ENCODE peak calls at places on chromosomes 13 and 19, in four cellular contexts. One of them, this sample, is unnamed.

GRCh38 chr19:17553256-17553655 is 2.2 kb upstream of the COLGALT1 start:
- DNase-seq in breast epithelium: peak; percentile 52
- DNase-seq in PC-9: no peak
- DNase-seq in RWPE1: peak; percentile 41
- DNase-seq in this sample: no peak

GRCh38 chr13:49112782-49113525 is 107.2 kb upstream of the MLNR start:
- DNase-seq in RWPE1: no peak
- DNase-seq in breast epithelium: no peak
- DNase-seq in PC-9: no peak
- DNase-seq in this sample: no peak

GRCh38 chr13:65971541-65971940 is 1258.6 kb downstream of the PCDH9 start:
- DNase-seq in PC-9: no peak
- DNase-seq in RWPE1: no peak
- DNase-seq in breast epithelium: no peak
- DNase-seq in this sample: no peak

GRCh38 chr13:23656637-23657036 is 86.4 kb downstream of the TNFRSF19 start:
- DNase-seq in PC-9: no peak
- DNase-seq in breast epithelium: no peak
- DNase-seq in RWPE1: no peak
- DNase-seq in this sample: no peak

GRCh38 chr13:24511824-24512207 is 762 bp downstream of the PARP4 start:
- DNase-seq in PC-9: no peak
- DNase-seq in breast epithelium: no peak
- DNase-seq in RWPE1: no peak
- DNase-seq in this sample: no peak

GRCh38 chr13:21596722-21597121 is 7.2 kb downstream of the MICU2 start:
- DNase-seq in breast epithelium: no peak
- DNase-seq in RWPE1: no peak
- DNase-seq in PC-9: no peak
- DNase-seq in this sample: no peak

GRCh38 chr13:36339600-36340155 is 6.5 kb downstream of the SPART start:
- DNase-seq in RWPE1: no peak
- DNase-seq in breast epithelium: no peak
- DNase-seq in PC-9: no peak
- DNase-seq in this sample: no peak

GRCh38 chr13:33263976-33264619 is 21.5 kb downstream of the STARD13 start:
- DNase-seq in PC-9: no peak
- DNase-seq in RWPE1: no peak
- DNase-seq in breast epithelium: no peak
- DNase-seq in this sample: no peak

GRCh38 chr13:79779761-79780160 is 298.8 kb downstream of the NDFIP2 start:
- DNase-seq in RWPE1: peak; percentile 35
- DNase-seq in breast epithelium: peak; percentile 40
- DNase-seq in PC-9: no peak
- DNase-seq in this sample: no peak

GRCh38 chr19:33102893-33103292 is 21.9 kb downstream of the GPATCH1 start:
- DNase-seq in RWPE1: no peak
- DNase-seq in PC-9: no peak
- DNase-seq in breast epithelium: no peak
- DNase-seq in this sample: no peak

GRCh38 chr13:79905018-79905417 is 424.1 kb downstream of the NDFIP2 start:
- DNase-seq in RWPE1: no peak
- DNase-seq in breast epithelium: no peak
- DNase-seq in PC-9: no peak
- DNase-seq in this sample: no peak

GRCh38 chr13:20997301-20998061 is 63.9 kb downstream of the LATS2 start:
- DNase-seq in breast epithelium: no peak
- DNase-seq in PC-9: no peak
- DNase-seq in RWPE1: no peak
- DNase-seq in this sample: peak; percentile 24

GRCh38 chr19:11541238-11541637 is 2.6 kb downstream of the CNN1 start:
- DNase-seq in RWPE1: no peak
- DNase-seq in PC-9: no peak
- DNase-seq in breast epithelium: no peak
- DNase-seq in this sample: no peak

GRCh38 chr19:18586311-18586710 is 2.3 kb upstream of the REX1BD start:
- DNase-seq in RWPE1: no peak
- DNase-seq in PC-9: no peak
- DNase-seq in breast epithelium: no peak
- DNase-seq in this sample: no peak

GRCh38 chr13:77509221-77509620 is 26.3 kb upstream of the SCEL start:
- DNase-seq in RWPE1: no peak
- DNase-seq in breast epithelium: no peak
- DNase-seq in PC-9: no peak
- DNase-seq in this sample: no peak

GRCh38 chr19:16892438-16892837 is 3.6 kb downstream of the F2RL3 start:
- DNase-seq in RWPE1: no peak
- DNase-seq in PC-9: no peak
- DNase-seq in breast epithelium: no peak
- DNase-seq in this sample: no peak

GRCh38 chr13:21124853-21125252 is 51.5 kb downstream of the SKA3 start:
- DNase-seq in RWPE1: no peak
- DNase-seq in breast epithelium: no peak
- DNase-seq in PC-9: peak; percentile 79
- DNase-seq in this sample: no peak

GRCh38 chr19:6632002-6632621 is 37.8 kb downstream of the TNFSF14 start:
- DNase-seq in PC-9: peak; percentile 50
- DNase-seq in RWPE1: peak; percentile 46
- DNase-seq in breast epithelium: peak; percentile 52
- DNase-seq in this sample: peak; percentile 53

GRCh38 chr13:105070452-105070851 is 1465.0 kb downstream of the EFNB2 start:
- DNase-seq in RWPE1: no peak
- DNase-seq in breast epithelium: no peak
- DNase-seq in PC-9: no peak
- DNase-seq in this sample: no peak

GRCh38 chr19:8973501-8974091 is 36.6 kb downstream of the MUC16 start:
- DNase-seq in RWPE1: peak; percentile 35
- DNase-seq in PC-9: no peak
- DNase-seq in breast epithelium: no peak
- DNase-seq in this sample: no peak

GRCh38 chr13:93268327-93269028 is 41.9 kb downstream of the GPC6 start:
- DNase-seq in breast epithelium: no peak
- DNase-seq in RWPE1: no peak
- DNase-seq in PC-9: no peak
- DNase-seq in this sample: no peak

GRCh38 chr19:38685666-38686529 is 38.4 kb downstream of the ACTN4 start:
- DNase-seq in RWPE1: no peak
- DNase-seq in breast epithelium: no peak
- DNase-seq in PC-9: peak; percentile 33
- DNase-seq in this sample: no peak

GRCh38 chr13:19665427-19665859 is 32.0 kb downstream of the MPHOSPH8 start:
- DNase-seq in RWPE1: no peak
- DNase-seq in PC-9: no peak
- DNase-seq in breast epithelium: no peak
- DNase-seq in this sample: no peak

DNA sequence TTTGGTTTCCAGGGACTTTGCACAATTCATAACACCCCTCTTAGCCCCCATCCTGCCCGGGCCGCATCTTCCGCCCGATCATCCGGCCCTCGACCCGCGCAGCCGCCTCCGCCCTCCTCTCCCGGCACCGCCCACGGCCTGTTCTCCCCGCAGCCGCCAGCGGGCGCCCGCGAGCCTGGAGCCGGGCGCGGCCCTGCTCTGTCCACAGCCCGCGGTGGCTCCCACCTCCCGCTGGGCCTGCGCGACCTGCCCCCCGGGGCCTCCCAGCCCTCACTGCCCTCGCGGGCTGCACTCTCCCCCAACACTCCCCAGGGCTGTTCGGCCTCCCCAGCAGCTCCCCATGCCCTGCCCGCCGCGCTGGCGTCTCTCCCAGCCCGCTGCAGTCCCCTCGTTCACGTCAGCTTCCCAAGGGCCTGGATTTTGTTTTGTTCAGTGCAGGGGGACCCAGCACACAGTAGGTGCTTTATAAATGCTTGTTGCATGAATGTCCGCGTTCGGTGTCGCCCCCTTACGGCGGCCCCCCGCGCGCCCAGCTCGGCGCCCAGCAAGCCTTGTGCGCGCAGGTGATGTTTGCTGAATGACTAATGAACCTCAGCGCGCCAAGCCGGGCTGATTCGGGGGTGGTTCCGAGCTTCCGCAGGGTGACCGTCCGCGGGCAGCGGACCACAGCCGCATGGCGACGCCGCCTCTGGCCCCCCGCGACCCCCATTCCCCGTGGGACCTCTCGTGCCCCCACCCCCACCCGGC is 4.6 kb upstream of the APC2 start:
- DNase-seq in RWPE1: peak; percentile 71
- DNase-seq in breast epithelium: no peak
- DNase-seq in PC-9: peak; percentile 64
- DNase-seq in this sample: peak; percentile 62
- H3K27ac ChIP-seq in RWPE1: peak overlapping the region; percentile 82
- H3K27ac ChIP-seq in breast epithelium: no peak overlapping the region
- H3K27ac ChIP-seq in PC-9: no peak overlapping the region
- H3K27ac ChIP-seq in this sample: peak overlapping the region; percentile 78

DNA sequence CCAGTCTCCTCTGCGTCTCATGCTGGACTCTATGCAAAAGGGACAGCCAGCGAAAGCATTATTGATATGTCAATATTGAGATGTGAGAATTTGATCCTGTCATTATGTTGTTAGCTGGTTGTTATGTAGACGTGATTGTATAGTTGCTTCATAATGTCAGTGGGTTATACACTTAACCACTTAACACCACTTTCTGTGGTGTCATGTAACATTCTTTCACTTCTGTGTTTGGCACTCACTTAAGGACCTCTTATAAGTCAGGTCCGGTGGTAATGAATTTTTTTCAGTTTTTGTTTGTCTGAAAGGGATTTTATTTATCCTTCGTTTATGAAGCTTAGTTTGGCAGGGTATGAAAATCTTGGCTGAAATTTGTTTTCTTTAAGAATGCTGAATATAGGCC is 7.1 kb upstream of the SIGLEC7 start:
- DNase-seq in PC-9: no peak
- DNase-seq in breast epithelium: no peak
- DNase-seq in RWPE1: no peak
- DNase-seq in this sample: no peak
- H3K27ac ChIP-seq in PC-9: no peak overlapping the region
- H3K27ac ChIP-seq in breast epithelium: no peak overlapping the region
- H3K27ac ChIP-seq in RWPE1: no peak overlapping the region
- H3K27ac ChIP-seq in this sample: no peak overlapping the region

DNA sequence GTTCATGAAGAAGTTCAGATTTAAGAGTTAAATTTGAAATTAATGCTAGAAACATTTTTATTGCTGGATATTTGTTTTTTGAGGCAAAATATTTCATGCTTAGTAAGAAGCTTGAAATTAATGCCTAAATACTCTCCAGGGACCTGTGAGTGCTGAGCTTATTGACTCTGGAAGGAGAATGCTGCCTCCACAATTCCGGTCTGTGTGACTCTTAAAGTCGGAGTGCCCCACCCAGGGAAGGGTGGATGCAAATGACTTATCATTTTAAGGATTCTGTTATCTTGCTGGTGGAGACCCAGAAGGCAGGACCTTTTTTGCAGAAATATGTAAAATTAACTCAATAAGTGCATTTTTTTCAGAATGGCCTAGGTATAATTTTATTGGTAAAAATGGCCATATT is 143.8 kb upstream of the RXFP2 start:
- DNase-seq in RWPE1: no peak
- DNase-seq in PC-9: no peak
- DNase-seq in breast epithelium: no peak
- DNase-seq in this sample: no peak
- H3K27ac ChIP-seq in RWPE1: no peak overlapping the region
- H3K27ac ChIP-seq in PC-9: no peak overlapping the region
- H3K27ac ChIP-seq in breast epithelium: no peak overlapping the region
- H3K27ac ChIP-seq in this sample: no peak overlapping the region

DNA sequence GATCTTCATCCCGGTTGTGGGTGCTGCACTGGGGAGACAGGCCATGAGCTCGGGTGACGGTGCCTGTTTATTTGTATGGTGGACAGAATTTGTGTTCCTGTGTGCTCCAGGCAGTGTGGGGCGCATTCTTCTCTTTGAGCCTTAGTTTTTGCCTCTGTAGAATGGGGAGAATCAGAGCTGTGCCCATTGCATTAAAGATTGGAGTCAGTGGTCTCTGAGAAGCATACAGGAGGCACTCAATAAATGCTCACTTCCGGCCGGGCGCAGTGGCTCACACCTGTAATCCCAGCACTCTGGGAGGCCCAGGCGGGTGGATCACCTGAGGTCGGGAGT is 23.0 kb downstream of the NFIC start:
- DNase-seq in RWPE1: no peak
- DNase-seq in PC-9: no peak
- DNase-seq in breast epithelium: no peak
- DNase-seq in this sample: no peak
- H3K27ac ChIP-seq in RWPE1: peak overlapping the region; percentile 97
- H3K27ac ChIP-seq in PC-9: no peak overlapping the region
- H3K27ac ChIP-seq in breast epithelium: peak overlapping the region; percentile 92
- H3K27ac ChIP-seq in this sample: no peak overlapping the region

GRCh38 chr19:15640904-15641597 is 354 bp downstream of the CYP4F3 start:
- DNase-seq in PC-9: no peak
- DNase-seq in RWPE1: no peak
- DNase-seq in breast epithelium: no peak
- DNase-seq in this sample: no peak

GRCh38 chr19:15641901-15642491 is 1.3 kb downstream of the CYP4F3 start:
- DNase-seq in PC-9: no peak
- DNase-seq in RWPE1: no peak
- DNase-seq in breast epithelium: no peak
- DNase-seq in this sample: no peak

GRCh38 chr19:15643387-15643786 is 2.7 kb downstream of the CYP4F3 start:
- DNase-seq in PC-9: no peak
- DNase-seq in RWPE1: no peak
- DNase-seq in breast epithelium: no peak
- DNase-seq in this sample: no peak

GRCh38 chr19:15642807-15643206 is 2.1 kb downstream of the CYP4F3 start:
- DNase-seq in RWPE1: no peak
- DNase-seq in PC-9: no peak
- DNase-seq in breast epithelium: no peak
- DNase-seq in this sample: no peak

GRCh38 chr19:15640294-15640903 is at the start of gene CYP4F3:
- DNase-seq in breast epithelium: peak; percentile 41
- DNase-seq in PC-9: peak; percentile 98
- DNase-seq in RWPE1: peak; percentile 93
- DNase-seq in this sample: no peak
- H3K27ac ChIP-seq in breast epithelium: no peak within 1 kb of the TSS
- H3K27ac ChIP-seq in PC-9: peak within 1 kb of the TSS; percentile 95
- H3K27ac ChIP-seq in RWPE1: peak within 1 kb of the TSS; percentile 89
- H3K27ac ChIP-seq in this sample: peak within 1 kb of the TSS; percentile 26

GRCh38 chr19:55552620-55553019 is 7.3 kb upstream of the SBK3 start:
- DNase-seq in RWPE1: no peak
- DNase-seq in PC-9: peak; percentile 44
- DNase-seq in breast epithelium: peak; percentile 38
- DNase-seq in this sample: no peak
- H3K27ac ChIP-seq in RWPE1: no peak overlapping the region
- H3K27ac ChIP-seq in PC-9: no peak overlapping the region
- H3K27ac ChIP-seq in breast epithelium: no peak overlapping the region
- H3K27ac ChIP-seq in this sample: no peak overlapping the region

GRCh38 chr19:46729696-46730095 is 12.8 kb upstream of the PRKD2 start:
- DNase-seq in PC-9: no peak
- DNase-seq in RWPE1: no peak
- DNase-seq in breast epithelium: no peak
- DNase-seq in this sample: no peak

GRCh38 chr19:46728693-46729339 is 11.9 kb upstream of the PRKD2 start:
- DNase-seq in PC-9: no peak
- DNase-seq in breast epithelium: no peak
- DNase-seq in RWPE1: peak; percentile 39
- DNase-seq in this sample: no peak

GRCh38 chr19:46727757-46728156 is 10.8 kb upstream of the PRKD2 start:
- DNase-seq in PC-9: no peak
- DNase-seq in RWPE1: no peak
- DNase-seq in breast epithelium: no peak
- DNase-seq in this sample: no peak

GRCh38 chr19:46727036-46727501 is 10.2 kb upstream of the PRKD2 start:
- DNase-seq in breast epithelium: no peak
- DNase-seq in PC-9: no peak
- DNase-seq in RWPE1: no peak
- DNase-seq in this sample: no peak

GRCh38 chr19:46728208-46728607 is 11.3 kb upstream of the PRKD2 start:
- DNase-seq in breast epithelium: no peak
- DNase-seq in RWPE1: no peak
- DNase-seq in PC-9: no peak
- DNase-seq in this sample: no peak
- H3K27ac ChIP-seq in breast epithelium: peak overlapping the region; percentile 28
- H3K27ac ChIP-seq in RWPE1: peak overlapping the region; percentile 45
- H3K27ac ChIP-seq in PC-9: no peak overlapping the region
- H3K27ac ChIP-seq in this sample: no peak overlapping the region